ENCODE peak calls at places on chromosomes 3 and 15, in eight cellular contexts. One of them, this sample, is unnamed.

GRCh38 chr15:62783303-62783957 is 259.1 kb upstream of the TPM1 start:
- DNase-seq in ovary: peak; percentile 29
- DNase-seq in cardiac muscle cell: no peak
- DNase-seq in CD8-positive, alpha-beta T cell: no peak
- DNase-seq in psoas muscle: no peak
- DNase-seq in esophagus squamous epithelium: no peak
- DNase-seq in lower lobe of right lung: no peak
- DNase-seq in endodermal cell: no peak
- DNase-seq in this sample: no peak

GRCh38 chr3:12433823-12434222 is 50.5 kb upstream of the TSEN2 start:
- DNase-seq in ovary: no peak
- DNase-seq in cardiac muscle cell: no peak
- DNase-seq in CD8-positive, alpha-beta T cell: no peak
- DNase-seq in psoas muscle: no peak
- DNase-seq in esophagus squamous epithelium: no peak
- DNase-seq in lower lobe of right lung: no peak
- DNase-seq in endodermal cell: no peak
- DNase-seq in this sample: no peak

GRCh38 chr3:133572158-133573053 is 1.1 kb upstream of the CDV3 start:
- DNase-seq in ovary: no peak
- DNase-seq in cardiac muscle cell: no peak
- DNase-seq in CD8-positive, alpha-beta T cell: no peak
- DNase-seq in psoas muscle: no peak
- DNase-seq in esophagus squamous epithelium: no peak
- DNase-seq in lower lobe of right lung: no peak
- DNase-seq in endodermal cell: no peak
- DNase-seq in this sample: no peak

GRCh38 chr3:75192065-75192658 is 472.0 kb upstream of the FRG2C start:
- DNase-seq in ovary: no peak
- DNase-seq in cardiac muscle cell: peak; percentile 60
- DNase-seq in CD8-positive, alpha-beta T cell: no peak
- DNase-seq in psoas muscle: no peak
- DNase-seq in esophagus squamous epithelium: no peak
- DNase-seq in lower lobe of right lung: no peak
- DNase-seq in endodermal cell: peak; percentile 90
- DNase-seq in this sample: no peak

GRCh38 chr3:125186261-125186770 is 26.2 kb downstream of the SLC12A8 start:
- DNase-seq in ovary: peak; percentile 35
- DNase-seq in cardiac muscle cell: peak; percentile 51
- DNase-seq in CD8-positive, alpha-beta T cell: no peak
- DNase-seq in psoas muscle: no peak
- DNase-seq in esophagus squamous epithelium: no peak
- DNase-seq in lower lobe of right lung: no peak
- DNase-seq in endodermal cell: peak; percentile 20
- DNase-seq in this sample: no peak

GRCh38 chr3:46107682-46108081 is 80.4 kb upstream of the XCR1 start:
- DNase-seq in ovary: no peak
- DNase-seq in cardiac muscle cell: no peak
- DNase-seq in CD8-positive, alpha-beta T cell: no peak
- DNase-seq in psoas muscle: no peak
- DNase-seq in esophagus squamous epithelium: no peak
- DNase-seq in lower lobe of right lung: no peak
- DNase-seq in endodermal cell: no peak
- DNase-seq in this sample: no peak

GRCh38 chr15:99704444-99704838 is 28.8 kb downstream of the LYSMD4 start:
- DNase-seq in ovary: no peak
- DNase-seq in cardiac muscle cell: peak; percentile 90
- DNase-seq in CD8-positive, alpha-beta T cell: no peak
- DNase-seq in psoas muscle: no peak
- DNase-seq in esophagus squamous epithelium: no peak
- DNase-seq in lower lobe of right lung: no peak
- DNase-seq in endodermal cell: peak; percentile 58
- DNase-seq in this sample: no peak

GRCh38 chr3:122679085-122679466 is 1.6 kb upstream of the PARP14 start:
- DNase-seq in ovary: peak; percentile 82
- DNase-seq in cardiac muscle cell: peak; percentile 76
- DNase-seq in CD8-positive, alpha-beta T cell: peak; percentile 65
- DNase-seq in psoas muscle: peak; percentile 84
- DNase-seq in esophagus squamous epithelium: peak; percentile 9
- DNase-seq in lower lobe of right lung: peak; percentile 82
- DNase-seq in endodermal cell: peak; percentile 92
- DNase-seq in this sample: peak; percentile 75

GRCh38 chr3:50164056-50164455 is 8.9 kb downstream of the SEMA3F start:
- DNase-seq in ovary: no peak
- DNase-seq in cardiac muscle cell: no peak
- DNase-seq in CD8-positive, alpha-beta T cell: no peak
- DNase-seq in psoas muscle: peak; percentile 94
- DNase-seq in esophagus squamous epithelium: no peak
- DNase-seq in lower lobe of right lung: peak; percentile 77
- DNase-seq in endodermal cell: no peak
- DNase-seq in this sample: no peak

GRCh38 chr15:25862469-25863066 is 559 bp downstream of the ATP10A start:
- DNase-seq in ovary: no peak
- DNase-seq in cardiac muscle cell: peak; percentile 24
- DNase-seq in CD8-positive, alpha-beta T cell: peak; percentile 35
- DNase-seq in psoas muscle: no peak
- DNase-seq in esophagus squamous epithelium: no peak
- DNase-seq in lower lobe of right lung: peak; percentile 72
- DNase-seq in endodermal cell: peak; percentile 78
- DNase-seq in this sample: peak; percentile 84

GRCh38 chr3:138620431-138620830 is 11.9 kb downstream of the FAIM start:
- DNase-seq in ovary: no peak
- DNase-seq in cardiac muscle cell: no peak
- DNase-seq in CD8-positive, alpha-beta T cell: no peak
- DNase-seq in psoas muscle: no peak
- DNase-seq in esophagus squamous epithelium: no peak
- DNase-seq in lower lobe of right lung: no peak
- DNase-seq in endodermal cell: no peak
- DNase-seq in this sample: no peak

GRCh38 chr3:107206141-107206540 is 171.1 kb upstream of the CCDC54 start:
- DNase-seq in ovary: no peak
- DNase-seq in cardiac muscle cell: peak; percentile 68
- DNase-seq in CD8-positive, alpha-beta T cell: no peak
- DNase-seq in psoas muscle: no peak
- DNase-seq in esophagus squamous epithelium: no peak
- DNase-seq in lower lobe of right lung: no peak
- DNase-seq in endodermal cell: peak; percentile 54
- DNase-seq in this sample: no peak

GRCh38 chr3:27696906-27697305 is 25.2 kb downstream of the EOMES start:
- DNase-seq in ovary: no peak
- DNase-seq in cardiac muscle cell: no peak
- DNase-seq in CD8-positive, alpha-beta T cell: no peak
- DNase-seq in psoas muscle: no peak
- DNase-seq in esophagus squamous epithelium: no peak
- DNase-seq in lower lobe of right lung: no peak
- DNase-seq in endodermal cell: no peak
- DNase-seq in this sample: no peak

GRCh38 chr3:29978036-29978435 is 628.4 kb upstream of the TGFBR2 start:
- DNase-seq in ovary: no peak
- DNase-seq in cardiac muscle cell: no peak
- DNase-seq in CD8-positive, alpha-beta T cell: no peak
- DNase-seq in psoas muscle: no peak
- DNase-seq in esophagus squamous epithelium: no peak
- DNase-seq in lower lobe of right lung: no peak
- DNase-seq in endodermal cell: no peak
- DNase-seq in this sample: no peak

GRCh38 chr3:169165196-169166159 is 498.0 kb downstream of the MECOM start:
- DNase-seq in ovary: no peak
- DNase-seq in cardiac muscle cell: no peak
- DNase-seq in CD8-positive, alpha-beta T cell: no peak
- DNase-seq in psoas muscle: no peak
- DNase-seq in esophagus squamous epithelium: no peak
- DNase-seq in lower lobe of right lung: no peak
- DNase-seq in endodermal cell: no peak
- DNase-seq in this sample: no peak

GRCh38 chr15:25543156-25543555 is 104.3 kb upstream of the UBE3A start:
- DNase-seq in ovary: no peak
- DNase-seq in cardiac muscle cell: peak; percentile 64
- DNase-seq in CD8-positive, alpha-beta T cell: no peak
- DNase-seq in psoas muscle: no peak
- DNase-seq in esophagus squamous epithelium: no peak
- DNase-seq in lower lobe of right lung: no peak
- DNase-seq in endodermal cell: no peak
- DNase-seq in this sample: peak; percentile 46

GRCh38 chr15:92941668-92942067 is 41.5 kb downstream of the CHD2 start:
- DNase-seq in ovary: no peak
- DNase-seq in cardiac muscle cell: no peak
- DNase-seq in CD8-positive, alpha-beta T cell: no peak
- DNase-seq in psoas muscle: no peak
- DNase-seq in esophagus squamous epithelium: no peak
- DNase-seq in lower lobe of right lung: no peak
- DNase-seq in endodermal cell: no peak
- DNase-seq in this sample: no peak

GRCh38 chr15:92943581-92943980 is 43.5 kb downstream of the CHD2 start:
- DNase-seq in ovary: no peak
- DNase-seq in cardiac muscle cell: no peak
- DNase-seq in CD8-positive, alpha-beta T cell: no peak
- DNase-seq in psoas muscle: no peak
- DNase-seq in esophagus squamous epithelium: no peak
- DNase-seq in lower lobe of right lung: no peak
- DNase-seq in endodermal cell: no peak
- DNase-seq in this sample: no peak

GRCh38 chr15:92942706-92943105 is 42.6 kb downstream of the CHD2 start:
- DNase-seq in ovary: no peak
- DNase-seq in cardiac muscle cell: no peak
- DNase-seq in CD8-positive, alpha-beta T cell: no peak
- DNase-seq in psoas muscle: no peak
- DNase-seq in esophagus squamous epithelium: no peak
- DNase-seq in lower lobe of right lung: no peak
- DNase-seq in endodermal cell: no peak
- DNase-seq in this sample: no peak

GRCh38 chr15:92947071-92947730 is 47.1 kb downstream of the CHD2 start:
- DNase-seq in ovary: no peak
- DNase-seq in cardiac muscle cell: no peak
- DNase-seq in CD8-positive, alpha-beta T cell: no peak
- DNase-seq in psoas muscle: no peak
- DNase-seq in esophagus squamous epithelium: no peak
- DNase-seq in lower lobe of right lung: no peak
- DNase-seq in endodermal cell: no peak
- DNase-seq in this sample: no peak

DNA sequence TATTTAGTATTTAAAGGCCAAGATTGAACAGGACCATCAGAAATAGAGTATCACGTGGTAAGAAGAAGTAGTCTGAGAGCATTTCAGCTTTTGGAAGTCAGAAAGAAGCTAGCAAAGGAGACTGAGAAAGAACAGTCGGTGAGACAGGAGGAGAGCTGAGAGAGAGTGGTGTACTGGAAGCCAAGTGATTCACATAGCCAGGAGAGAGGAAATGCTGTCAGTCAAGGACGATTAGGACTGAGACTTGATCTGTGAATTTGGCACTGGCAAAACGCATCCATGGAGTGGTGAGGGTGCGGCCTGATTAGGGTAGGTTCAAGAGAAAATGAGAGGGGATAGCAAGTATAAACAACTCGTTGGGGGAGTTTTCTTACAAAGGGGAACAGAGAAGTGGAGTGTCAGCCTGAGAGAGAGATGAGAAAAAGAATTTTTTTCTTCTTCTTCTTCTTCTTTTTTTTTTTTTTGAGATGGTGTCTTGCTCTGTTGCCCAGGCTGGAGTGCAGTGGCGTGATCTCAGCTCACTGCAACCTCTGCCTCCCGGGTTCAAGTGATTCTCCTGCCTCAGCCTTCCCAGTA is 44.9 kb downstream of the CHD2 start:
- DNase-seq in ovary: no peak
- DNase-seq in cardiac muscle cell: no peak
- DNase-seq in CD8-positive, alpha-beta T cell: no peak
- DNase-seq in psoas muscle: no peak
- DNase-seq in esophagus squamous epithelium: no peak
- DNase-seq in lower lobe of right lung: no peak
- DNase-seq in endodermal cell: no peak
- DNase-seq in this sample: no peak
- H3K9me3 ChIP-seq in ovary: no peaks in the 10 kb centered on the region
- H3K9me3 ChIP-seq in cardiac muscle cell: no peaks in the 10 kb centered on the region
- H3K9me3 ChIP-seq in CD8-positive, alpha-beta T cell: peaks cover 14% of the 10 kb centered on the region
- H3K9me3 ChIP-seq in psoas muscle: peaks cover 17% of the 10 kb centered on the region
- H3K9me3 ChIP-seq in esophagus squamous epithelium: no peaks in the 10 kb centered on the region
- H3K9me3 ChIP-seq in lower lobe of right lung: peaks cover 18% of the 10 kb centered on the region
- H3K9me3 ChIP-seq in endodermal cell: peaks cover 77% of the 10 kb centered on the region
- H3K9me3 ChIP-seq in this sample: peaks cover 29% of the 10 kb centered on the region

GRCh38 chr15:61480863-61481262 is 251.8 kb upstream of the RORA start:
- DNase-seq in ovary: no peak
- DNase-seq in cardiac muscle cell: peak; percentile 66
- DNase-seq in CD8-positive, alpha-beta T cell: no peak
- DNase-seq in psoas muscle: no peak
- DNase-seq in esophagus squamous epithelium: no peak
- DNase-seq in lower lobe of right lung: no peak
- DNase-seq in endodermal cell: no peak
- DNase-seq in this sample: no peak
- TF ChIP-seq CTCF in ovary: no peak
- TF ChIP-seq CTCF in cardiac muscle cell: no peak
- TF ChIP-seq CTCF in CD8-positive, alpha-beta T cell: no peak
- TF ChIP-seq CTCF in psoas muscle: no peak
- TF ChIP-seq CTCF in esophagus squamous epithelium: no peak
- TF ChIP-seq CTCF in lower lobe of right lung: no peak
- TF ChIP-seq CTCF in endodermal cell: no peak
- TF ChIP-seq CTCF in this sample: no peak

DNA sequence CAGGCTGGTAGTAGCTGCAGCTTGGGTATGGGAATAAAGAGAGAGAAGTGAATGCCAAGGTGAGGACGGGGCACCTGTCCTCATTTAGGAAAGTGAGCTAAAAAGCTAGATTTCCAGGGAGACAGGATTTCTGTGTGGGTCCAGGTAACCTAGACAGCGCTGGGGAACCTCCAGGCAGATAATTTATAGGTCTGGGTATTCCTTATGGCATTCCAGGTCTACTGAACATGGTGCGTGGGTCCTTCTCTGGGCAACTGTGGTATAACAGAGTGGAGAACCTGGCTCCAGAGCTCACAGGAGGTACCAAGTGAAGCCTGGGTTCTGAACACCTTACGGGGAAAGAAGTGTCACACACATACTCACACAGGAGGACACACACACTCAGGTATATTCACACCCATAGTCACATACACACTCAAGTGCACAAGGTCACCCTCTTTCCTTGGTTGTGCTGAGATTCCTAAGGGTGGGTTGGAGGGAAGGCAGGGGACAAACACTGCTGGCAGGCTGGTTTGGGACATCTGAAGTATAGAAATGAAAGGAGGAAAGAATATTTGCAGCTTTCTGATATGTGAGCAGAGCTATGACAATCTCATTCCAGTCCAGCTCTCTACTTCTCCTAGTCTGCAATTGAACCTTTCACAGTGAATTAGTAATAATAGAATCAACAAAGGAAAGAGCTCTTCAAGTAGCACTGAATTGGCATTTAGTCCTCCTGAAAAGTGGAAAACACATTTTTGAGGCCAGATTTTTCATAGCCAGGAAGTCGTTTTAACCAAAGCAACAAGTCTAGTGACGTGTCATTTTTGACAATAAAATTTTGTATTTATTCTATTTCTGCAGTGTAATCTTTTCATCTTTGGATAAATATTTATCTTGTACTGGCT is 37.4 kb upstream of the ITGA11 start:
- DNase-seq in ovary: no peak
- DNase-seq in cardiac muscle cell: no peak
- DNase-seq in CD8-positive, alpha-beta T cell: no peak
- DNase-seq in psoas muscle: no peak
- DNase-seq in esophagus squamous epithelium: no peak
- DNase-seq in lower lobe of right lung: no peak
- DNase-seq in endodermal cell: no peak
- DNase-seq in this sample: no peak
- H3K27ac ChIP-seq in ovary: no peak overlapping the region
- H3K27ac ChIP-seq in cardiac muscle cell: no peak overlapping the region
- H3K27ac ChIP-seq in CD8-positive, alpha-beta T cell: no peak overlapping the region
- H3K27ac ChIP-seq in psoas muscle: no peak overlapping the region
- H3K27ac ChIP-seq in esophagus squamous epithelium: no peak overlapping the region
- H3K27ac ChIP-seq in lower lobe of right lung: peak overlapping the region; percentile 49
- H3K27ac ChIP-seq in endodermal cell: no peak overlapping the region
- H3K27ac ChIP-seq in this sample: no peak overlapping the region

GRCh38 chr3:36678216-36679013 is 85.9 kb downstream of the DCLK3 start:
- DNase-seq in ovary: no peak
- DNase-seq in cardiac muscle cell: no peak
- DNase-seq in CD8-positive, alpha-beta T cell: no peak
- DNase-seq in psoas muscle: no peak
- DNase-seq in esophagus squamous epithelium: no peak
- DNase-seq in lower lobe of right lung: no peak
- DNase-seq in endodermal cell: no peak
- DNase-seq in this sample: no peak
- H3K9me3 ChIP-seq in ovary: no peaks in the 10 kb centered on the region
- H3K9me3 ChIP-seq in cardiac muscle cell: no peaks in the 10 kb centered on the region
- H3K9me3 ChIP-seq in CD8-positive, alpha-beta T cell: peaks cover 9% of the 10 kb centered on the region
- H3K9me3 ChIP-seq in psoas muscle: no peaks in the 10 kb centered on the region
- H3K9me3 ChIP-seq in esophagus squamous epithelium: no peaks in the 10 kb centered on the region
- H3K9me3 ChIP-seq in lower lobe of right lung: peaks cover 15% of the 10 kb centered on the region
- H3K9me3 ChIP-seq in endodermal cell: peaks cover 6% of the 10 kb centered on the region
- H3K9me3 ChIP-seq in this sample: peaks cover 42% of the 10 kb centered on the region

This sample was measured in left lung.